ENCODE peak calls at places on chromosomes 11 and 22, in seven cellular contexts. Q, X, R, K, T, F and S are unnamed samples.

GRCh38 chr11:92527467-92527866 is 302.8 kb downstream of the FAT3 start:
- DNase-seq in R (no peak), T (no peak), F (no peak), Q (no peak), K (no peak), X (no peak), S (no peak)

GRCh38 chr22:24289138-24289537 is 18.5 kb downstream of the SPECC1L start:
- DNase-seq in F (no peak), Q (no peak), X (no peak), K (no peak), T (no peak), R (no peak), S (no peak)

GRCh38 chr11:41660585-41660984 is 201.1 kb upstream of the LRRC4C start:
- DNase-seq in R (no peak), K (no peak), X (no peak), T (no peak), Q (no peak), F (no peak), S (no peak)

GRCh38 chr22:20186183-20186870 is 35.5 kb upstream of the CCDC188 start:
- DNase-seq in F (no peak), R (no peak), T (no peak), X (no peak), K (no peak), Q (no peak), S (no peak)

GRCh38 chr11:27524155-27524554 is 17.6 kb upstream of the LIN7C start:
- DNase-seq in T (no peak), Q (no peak), X (no peak), K (no peak), R (no peak), F (no peak), S (no peak)

GRCh38 chr11:67179892-67180490 is 60.9 kb downstream of the KDM2A start:
- DNase-seq in T (no peak), R (no peak), K (no peak), Q (no peak), F (no peak), X (no peak), S (no peak)

GRCh38 chr11:86244063-86244521 is 461 bp upstream of the EED start:
- DNase-seq in X (no peak), T (no peak), K (peak), Q (peak), R (peak), F (peak), S (no peak)

GRCh38 chr22:48651981-48652538 is 1175.6 kb downstream of the BRD1 start:
- DNase-seq in F (no peak), R (no peak), Q (no peak), X (no peak), K (no peak), T (no peak), S (no peak)

GRCh38 chr22:36027960-36028645 is 521 bp downstream of the RBFOX2 start:
- DNase-seq in K (no peak), T (peak), Q (no peak), F (no peak), R (peak), X (no peak), S (no peak)

GRCh38 chr22:38316340-38317236 is 645 bp downstream of the CSNK1E start:
- DNase-seq in T (peak), Q (peak), F (peak), K (peak), X (no peak), R (peak), S (no peak)

GRCh38 chr11:113603277-113604059 is 102.6 kb downstream of the TMPRSS5 start:
- DNase-seq in T (no peak), Q (no peak), R (no peak), F (no peak), K (no peak), X (no peak), S (no peak)

GRCh38 chr11:19727246-19727645 is 14.6 kb downstream of the NAV2 start:
- DNase-seq in F (no peak), K (no peak), Q (no peak), T (no peak), X (no peak), R (no peak), S (no peak)